ENCODE peak calls at places on chromosomes 16 and 17, in six cellular contexts. One of them, this sample, is unnamed.

GRCh38 chr16:46673320-46674013 is 15.5 kb downstream of the VPS35 start:
- DNase-seq in renal cortical epithelial cell: peak
- DNase-seq in cardiac muscle cell: peak
- DNase-seq in activated CD4-positive, alpha-beta T cell treated with anti-CD3 and anti-CD28 coated beads, Interleukin-2, amount 50 U/mL, for 1 hour: peak
- DNase-seq in A549: peak
- DNase-seq in AG20443: peak
- DNase-seq in this sample: peak

GRCh38 chr17:15440347-15440746 is 27.1 kb downstream of the CDRT4 start:
- DNase-seq in renal cortical epithelial cell: no peak
- DNase-seq in cardiac muscle cell: no peak
- DNase-seq in activated CD4-positive, alpha-beta T cell treated with anti-CD3 and anti-CD28 coated beads, Interleukin-2, amount 50 U/mL, for 1 hour: no peak
- DNase-seq in A549: no peak
- DNase-seq in AG20443: no peak
- DNase-seq in this sample: no peak

GRCh38 chr16:4656695-4657686 is 32.4 kb downstream of the MGRN1 start:
- DNase-seq in renal cortical epithelial cell: no peak
- DNase-seq in cardiac muscle cell: no peak
- DNase-seq in activated CD4-positive, alpha-beta T cell treated with anti-CD3 and anti-CD28 coated beads, Interleukin-2, amount 50 U/mL, for 1 hour: no peak
- DNase-seq in A549: no peak
- DNase-seq in AG20443: no peak
- DNase-seq in this sample: no peak

GRCh38 chr17:62617894-62618472 is 9.5 kb upstream of the MRC2 start:
- DNase-seq in renal cortical epithelial cell: no peak
- DNase-seq in cardiac muscle cell: peak
- DNase-seq in activated CD4-positive, alpha-beta T cell treated with anti-CD3 and anti-CD28 coated beads, Interleukin-2, amount 50 U/mL, for 1 hour: no peak
- DNase-seq in A549: no peak
- DNase-seq in AG20443: peak
- DNase-seq in this sample: peak

GRCh38 chr17:41689497-41690299 is 1.0 kb downstream of the EIF1 start:
- DNase-seq in renal cortical epithelial cell: peak
- DNase-seq in cardiac muscle cell: peak
- DNase-seq in activated CD4-positive, alpha-beta T cell treated with anti-CD3 and anti-CD28 coated beads, Interleukin-2, amount 50 U/mL, for 1 hour: peak
- DNase-seq in A549: no peak
- DNase-seq in AG20443: no peak
- DNase-seq in this sample: peak

GRCh38 chr17:31128241-31128640 is 33.5 kb downstream of the NF1 start:
- DNase-seq in renal cortical epithelial cell: no peak
- DNase-seq in cardiac muscle cell: no peak
- DNase-seq in activated CD4-positive, alpha-beta T cell treated with anti-CD3 and anti-CD28 coated beads, Interleukin-2, amount 50 U/mL, for 1 hour: no peak
- DNase-seq in A549: no peak
- DNase-seq in AG20443: no peak
- DNase-seq in this sample: no peak

GRCh38 chr16:51880776-51881175 is 666.2 kb downstream of the TOX3 start:
- DNase-seq in renal cortical epithelial cell: peak
- DNase-seq in cardiac muscle cell: no peak
- DNase-seq in activated CD4-positive, alpha-beta T cell treated with anti-CD3 and anti-CD28 coated beads, Interleukin-2, amount 50 U/mL, for 1 hour: no peak
- DNase-seq in A549: peak
- DNase-seq in AG20443: peak
- DNase-seq in this sample: peak

GRCh38 chr16:86994651-86995171 is 322.5 kb downstream of the C16orf95 start:
- DNase-seq in renal cortical epithelial cell: peak
- DNase-seq in cardiac muscle cell: no peak
- DNase-seq in activated CD4-positive, alpha-beta T cell treated with anti-CD3 and anti-CD28 coated beads, Interleukin-2, amount 50 U/mL, for 1 hour: no peak
- DNase-seq in A549: peak
- DNase-seq in AG20443: peak
- DNase-seq in this sample: peak

GRCh38 chr17:16981928-16982327 is 10.0 kb upstream of the TNFRSF13B start:
- DNase-seq in renal cortical epithelial cell: no peak
- DNase-seq in cardiac muscle cell: no peak
- DNase-seq in activated CD4-positive, alpha-beta T cell treated with anti-CD3 and anti-CD28 coated beads, Interleukin-2, amount 50 U/mL, for 1 hour: no peak
- DNase-seq in A549: no peak
- DNase-seq in AG20443: no peak
- DNase-seq in this sample: no peak

GRCh38 chr17:8338806-8339205 is 834 bp upstream of the ODF4 start:
- DNase-seq in renal cortical epithelial cell: no peak
- DNase-seq in cardiac muscle cell: no peak
- DNase-seq in activated CD4-positive, alpha-beta T cell treated with anti-CD3 and anti-CD28 coated beads, Interleukin-2, amount 50 U/mL, for 1 hour: no peak
- DNase-seq in A549: no peak
- DNase-seq in AG20443: no peak
- DNase-seq in this sample: no peak

This sample was measured in fibroblast of the aortic adventitia.